ENCODE peak calls at places on chromosomes 1 and 21, in six cellular contexts. T, Q, U, G, W and C are unnamed samples.

GRCh38 chr1:19645544-19646252 is 1.6 kb downstream of the NBL1 start:
- DNase-seq in G (no peak), T (no peak), U (no peak), Q (no peak), W (no peak), C (no peak)

GRCh38 chr1:22886211-22886610 is 86.5 kb downstream of the LACTBL1 start:
- DNase-seq in T (no peak), W (no peak), Q (no peak), U (no peak), G (no peak), C (peak)

GRCh38 chr1:117213046-117213445 is 2.3 kb upstream of the VTCN1 start:
- DNase-seq in U (no peak), Q (no peak), T (no peak), W (no peak), G (no peak), C (no peak)

GRCh38 chr21:14864211-14865021 is 200.4 kb downstream of the NRIP1 start:
- DNase-seq in U (peak), G (no peak), W (no peak), T (peak), Q (peak), C (peak)

GRCh38 chr1:115258302-115258866 is 79.7 kb downstream of the NGF start:
- DNase-seq in G (no peak), T (no peak), U (no peak), W (no peak), Q (no peak), C (no peak)

GRCh38 chr1:172203902-172204301 is 216.6 kb upstream of the C1orf105 start:
- DNase-seq in T (no peak), G (no peak), Q (no peak), W (no peak), U (no peak), C (no peak)

GRCh38 chr1:177780096-177780700 is 189.7 kb downstream of the SEC16B start:
- DNase-seq in Q (no peak), W (peak), T (no peak), G (peak), U (peak), C (peak)

GRCh38 chr1:224175615-224176014 is 7.4 kb upstream of the DEGS1 start:
- DNase-seq in G (peak), W (no peak), Q (peak), T (peak), U (no peak), C (no peak)

GRCh38 chr1:247517795-247518612 is 18.2 kb downstream of the OR2C3 start:
- DNase-seq in W (no peak), Q (no peak), T (no peak), G (no peak), U (no peak), C (no peak)

GRCh38 chr1:232620356-232620841 is 9.5 kb downstream of the SIPA1L2 start:
- DNase-seq in Q (no peak), W (no peak), U (no peak), T (no peak), G (peak), C (peak)

GRCh38 chr21:41426656-41427311 is 745 bp downstream of the MX1 start:
- DNase-seq in T (no peak), Q (no peak), W (peak), G (no peak), U (no peak), C (no peak)

GRCh38 chr21:35428489-35428888 is 379.4 kb upstream of the RUNX1 start:
- DNase-seq in U (no peak), G (no peak), W (no peak), Q (peak), T (peak), C (no peak)

GRCh38 chr1:5992814-5993552 is 758 bp upstream of the NPHP4 start:
- DNase-seq in T (peak), G (no peak), U (no peak), Q (no peak), W (peak), C (peak)

GRCh38 chr21:46265736-46266525 is 19.5 kb downstream of the MCM3AP start:
- DNase-seq in Q (no peak), T (no peak), W (no peak), G (no peak), U (no peak), C (no peak)

GRCh38 chr1:96522927-96523326 is 198.7 kb upstream of the PTBP2 start:
- DNase-seq in T (no peak), Q (no peak), U (no peak), G (no peak), W (no peak), C (no peak)

GRCh38 chr1:77322061-77322900 is 40.5 kb downstream of the AK5 start:
- DNase-seq in Q (no peak), T (no peak), G (peak), W (no peak), U (no peak), C (peak)

GRCh38 chr1:11790101-11790879 is 15.5 kb downstream of the MTHFR start:
- DNase-seq in Q (no peak), U (no peak), W (no peak), T (no peak), G (no peak), C (no peak)

GRCh38 chr1:48442864-48443619 is 29.0 kb downstream of the SPATA6 start:
- DNase-seq in T (no peak), Q (no peak), G (no peak), W (no peak), U (no peak), C (peak)

GRCh38 chr1:206662396-206663092 is 22.2 kb upstream of the MAPKAPK2 start:
- DNase-seq in T (no peak), Q (no peak), G (no peak), W (no peak), U (no peak), C (no peak)

GRCh38 chr1:188763541-188763940 is 1714.1 kb downstream of the BRINP3 start:
- DNase-seq in G (no peak), T (no peak), Q (no peak), W (no peak), U (no peak), C (no peak)

GRCh38 chr1:92882817-92883216 is 51.0 kb downstream of the RPL5 start:
- DNase-seq in G (no peak), U (no peak), T (no peak), Q (no peak), W (no peak), C (peak)